ENCODE peak calls at places on chromosomes 2 and 18, in ten cellular contexts. D is CD4-positive, alpha-beta T cell; S is HL-60; P is GM06990; N is neural progenitor cell; L is AG09319; I is dorsolateral prefrontal cortex; T is astrocyte of the spinal cord; K is epithelial cell of esophagus; R is endothelial cell. E is an unnamed sample.

GRCh38 chr2:135047295-135047694 is at the start of gene MAP3K19:
- DNase-seq in T (no peak), N (no peak), P (no peak), D (no peak), I (no peak), S (no peak), R (no peak), K (peak; percentile 10), L (no peak), E (no peak)

GRCh38 chr2:172643142-172643541 is 87.3 kb downstream of the PDK1 start:
- DNase-seq in P (no peak), L (no peak), D (no peak), T (no peak), I (no peak), K (peak; percentile 89), N (no peak), S (no peak), R (no peak), E (no peak)

GRCh38 chr2:74001781-74002514 is 17.2 kb downstream of the TET3 start:
- DNase-seq in R (no peak), K (no peak), S (no peak), D (no peak), N (no peak), I (no peak), T (no peak), P (no peak), L (no peak), E (no peak)

GRCh38 chr2:178256382-178257053 is 62.2 kb downstream of the OSBPL6 start:
- DNase-seq in N (peak; percentile 56), L (no peak), S (no peak), D (no peak), R (no peak), I (no peak), K (no peak), T (peak; percentile 33), P (no peak), E (no peak)

GRCh38 chr2:152588911-152589310 is 128.3 kb downstream of the PRPF40A start:
- DNase-seq in K (no peak), S (no peak), T (no peak), P (no peak), D (no peak), R (no peak), I (no peak), L (no peak), N (no peak), E (no peak)

GRCh38 chr2:239723486-239724193 is 301.5 kb downstream of the NDUFA10 start:
- DNase-seq in I (no peak), K (no peak), S (no peak), R (no peak), P (no peak), N (no peak), D (no peak), T (no peak), L (no peak), E (peak; percentile 73)

GRCh38 chr2:17816396-17817245 is at the start of gene MSGN1:
- DNase-seq in D (no peak), S (no peak), N (peak; percentile 29), L (no peak), I (no peak), T (no peak), R (no peak), P (no peak), K (no peak), E (peak; percentile 79)

GRCh38 chr2:65075605-65076344 is 19.6 kb downstream of the CEP68 start:
- DNase-seq in L (no peak), R (peak; percentile 44), T (peak; percentile 26), S (no peak), I (no peak), P (no peak), N (no peak), K (no peak), D (no peak), E (no peak)

GRCh38 chr18:57715073-57715472 is 88.0 kb downstream of the ATP8B1 start:
- DNase-seq in P (no peak), K (no peak), T (no peak), I (no peak), D (no peak), S (no peak), R (no peak), L (no peak), N (no peak), E (no peak)

GRCh38 chr18:76874643-76875389 is 52.5 kb downstream of the ZNF236 start:
- DNase-seq in D (peak; percentile 18), K (peak; percentile 18), P (no peak), S (no peak), I (no peak), R (peak; percentile 31), L (no peak), N (peak; percentile 30), T (no peak), E (no peak)

DNA sequence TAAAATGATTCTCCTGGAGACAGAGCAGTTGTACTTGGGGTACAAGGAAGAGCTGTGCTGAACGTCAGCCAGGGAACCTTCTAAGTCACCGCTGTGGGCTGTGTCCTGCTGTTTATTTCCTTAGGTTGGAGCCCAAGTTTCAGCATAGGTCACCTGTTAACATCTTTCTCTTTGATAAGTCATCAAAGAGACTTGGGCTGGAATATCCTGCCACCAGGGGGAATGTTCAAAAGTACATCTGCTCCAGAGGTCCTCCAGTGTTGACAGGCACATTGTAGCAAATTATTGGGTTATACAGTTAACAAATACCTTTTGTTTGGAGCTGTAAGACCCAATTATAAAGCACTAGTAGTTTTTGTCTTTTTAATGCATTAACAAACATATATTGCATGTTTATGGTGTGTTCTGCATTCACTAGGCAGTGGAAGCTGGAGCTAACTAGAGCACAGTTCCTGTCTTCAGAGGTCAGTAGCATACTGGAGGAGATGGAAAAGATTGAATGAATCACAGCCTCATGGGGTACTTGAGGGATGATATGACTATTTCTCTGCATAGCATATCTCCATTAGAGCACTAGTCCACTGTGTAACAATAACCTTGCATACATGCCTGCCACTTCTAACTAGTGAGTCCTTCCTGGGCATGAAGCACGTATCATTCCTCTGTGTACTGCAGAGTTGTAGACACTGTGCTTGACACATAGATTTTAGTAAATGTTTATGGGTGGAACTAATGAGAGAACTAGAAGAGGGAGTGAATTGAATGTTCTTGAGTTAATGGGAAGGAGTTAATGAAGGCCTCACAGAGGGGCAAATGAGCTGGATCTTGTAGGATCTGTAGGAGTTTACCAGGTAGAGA is 182.1 kb downstream of the AGAP1 start:
- DNase-seq in D (no peak), P (no peak), I (no peak), T (peak; percentile 41), N (no peak), R (no peak), K (peak; percentile 32), S (no peak), L (no peak), E (no peak)
- TF ChIP-seq CTCF in D (no peak), P (no peak), I (no peak), T (no peak), N (no peak), R (no peak), K (peak; percentile 25), S (no peak), L (peak; percentile 11), E (no peak)

DNA sequence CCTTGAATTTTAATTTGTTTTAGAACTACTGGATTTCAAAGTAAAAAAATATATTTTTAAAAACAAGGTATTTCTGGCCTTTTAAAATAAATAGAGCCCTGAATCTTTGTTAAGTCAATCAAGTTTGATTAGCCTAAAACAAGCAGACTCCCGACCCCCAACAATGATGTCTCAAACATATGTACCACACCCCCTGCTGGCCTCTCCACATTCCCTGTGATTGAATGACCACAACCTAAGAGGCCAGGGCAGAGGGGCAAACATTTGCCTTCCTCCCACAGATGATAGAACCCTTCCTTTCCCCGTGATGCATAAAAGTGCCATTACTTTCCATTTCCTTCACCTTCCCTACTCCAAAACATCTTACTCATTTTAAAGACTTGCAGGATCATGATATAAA is 130.9 kb downstream of the STK39 start:
- DNase-seq in S (no peak), P (no peak), N (peak; percentile 68), T (peak; percentile 18), D (no peak), L (no peak), I (no peak), R (peak; percentile 47), K (no peak), E (no peak)
- TF ChIP-seq CTCF in S (no peak), P (no peak), N (peak; percentile 48), T (peak; percentile 21), D (no peak), L (peak; percentile 6), I (no peak), R (peak; percentile 30), K (peak; percentile 15), E (peak; percentile 44)

DNA sequence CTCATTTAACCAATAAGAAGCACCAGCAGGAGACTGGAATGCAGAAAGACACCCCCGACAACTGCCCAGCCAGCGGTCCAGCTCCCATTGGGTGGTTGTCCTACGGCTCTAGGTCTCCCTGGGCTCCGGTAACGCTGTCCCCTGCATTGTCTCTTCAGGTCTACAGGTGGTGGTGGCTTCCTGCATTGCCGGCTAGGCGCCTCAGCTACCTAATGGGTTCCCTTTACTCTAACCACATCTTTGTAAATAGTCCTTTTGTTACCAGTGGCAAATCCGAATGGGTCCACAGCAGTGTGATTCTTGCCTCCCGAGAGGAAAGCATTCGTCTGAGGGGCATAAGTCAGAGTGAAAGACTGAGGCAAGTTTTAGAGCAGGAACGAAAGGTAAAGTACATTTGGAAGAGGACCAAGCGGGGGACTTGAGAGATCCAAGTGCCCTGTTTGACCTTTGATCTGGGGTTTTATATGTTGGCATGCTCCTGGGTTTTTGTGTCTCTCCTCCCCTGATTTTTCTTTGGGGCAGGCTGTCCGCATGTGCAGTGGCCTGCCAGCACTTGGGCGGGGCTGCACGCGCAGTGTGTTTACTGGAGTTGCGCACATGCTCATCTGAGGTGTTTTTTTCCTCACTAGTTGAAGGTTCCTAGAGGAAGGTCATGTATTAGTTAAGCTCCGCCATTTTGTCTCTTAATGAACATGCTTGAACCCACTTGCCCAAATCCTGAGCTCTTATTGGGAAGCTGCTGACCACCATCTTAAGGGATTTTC is 11.0 kb downstream of the FABP1 start:
- DNase-seq in I (no peak), P (no peak), K (no peak), N (no peak), R (no peak), S (no peak), L (no peak), T (no peak), D (no peak), E (no peak)
- TF ChIP-seq CTCF in I (no peak), P (no peak), K (no peak), N (no peak), R (no peak), S (no peak), L (no peak), T (no peak), D (no peak), E (no peak)

DNA sequence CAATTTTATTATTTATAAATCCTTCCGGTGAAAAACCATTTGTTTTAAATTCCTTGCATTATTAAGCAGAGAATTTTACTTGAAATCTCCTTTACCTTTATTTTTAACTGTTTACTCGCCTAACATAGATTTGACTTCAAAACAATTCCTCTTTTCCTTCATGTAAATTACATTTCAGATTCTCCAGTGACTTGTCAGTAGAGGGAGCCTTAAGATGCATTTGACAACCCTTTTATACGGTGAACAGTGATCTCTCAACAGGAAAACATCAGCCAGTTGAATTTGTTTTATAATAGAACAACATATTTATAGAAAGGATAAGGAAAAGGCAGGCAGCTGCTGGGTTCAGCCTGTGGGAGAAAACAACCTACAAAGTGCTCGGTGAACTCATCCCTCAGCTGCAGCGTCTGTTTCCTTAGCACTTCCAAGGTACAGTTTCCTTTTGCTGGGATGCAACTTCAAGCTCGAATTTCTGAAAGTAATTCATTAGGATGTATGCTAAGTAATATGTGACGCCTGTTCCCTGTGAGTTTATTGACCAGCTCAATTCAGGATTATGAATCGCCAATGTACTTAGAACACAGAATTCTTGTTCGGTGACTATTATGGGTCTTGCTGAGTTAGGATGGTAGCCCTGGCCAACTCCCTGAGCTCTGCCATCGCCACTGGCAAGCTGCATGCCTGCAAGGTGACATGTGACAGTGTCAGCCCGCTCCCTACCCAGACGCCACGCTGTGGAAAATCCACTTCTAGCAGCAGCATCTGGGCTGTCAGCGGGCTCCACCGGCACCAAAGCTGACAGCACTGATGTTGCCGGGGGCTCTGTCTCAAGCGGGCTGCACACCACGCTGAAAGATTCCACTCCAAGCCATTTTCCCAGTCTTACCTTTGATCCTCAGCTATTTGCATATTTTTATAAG is 100.9 kb downstream of the MYT1L start:
- DNase-seq in R (no peak), D (no peak), P (no peak), S (no peak), N (no peak), L (no peak), I (peak; percentile 72), K (peak; percentile 1), T (peak; percentile 3), E (no peak)
- TF ChIP-seq CTCF in R (no peak), D (no peak), P (no peak), S (no peak), N (peak; percentile 40), L (no peak), I (peak; percentile 32), K (no peak), T (no peak), E (peak; percentile 16)